ENCODE peak calls at places on chromosomes 5 and 9, in ten cellular contexts. Z, K, P, I, N, B, J, U, O and D are unnamed samples.
A peak's percentile ranks its signal among the peaks of the same experiment; 100 is the strongest.

GRCh38 chr9:14096182-14096922 is 217.6 kb downstream of the NFIB start:
- DNase-seq in N (no peak), Z (no peak), O (no peak), B (peak; percentile 21), U (peak; percentile 97), K (peak; percentile 30), P (no peak), I (peak; percentile 82), J (peak; percentile 80), D (peak; percentile 97)

GRCh38 chr5:437281-437771 is 5.7 kb upstream of the EXOC3 start:
- DNase-seq in K (no peak), B (no peak), J (no peak), O (peak; percentile 43), Z (peak; percentile 71), P (no peak), I (no peak), U (no peak), N (no peak), D (no peak)

GRCh38 chr9:109145062-109145461 is 22.0 kb downstream of the FRRS1L start:
- DNase-seq in Z (no peak), K (no peak), U (no peak), B (no peak), I (no peak), N (no peak), P (no peak), J (no peak), O (no peak), D (no peak)

GRCh38 chr9:109923826-109924225 is 143.8 kb downstream of the PALM2AKAP2 start:
- DNase-seq in K (no peak), O (no peak), I (no peak), B (no peak), Z (no peak), U (no peak), N (no peak), J (no peak), P (no peak), D (no peak)

GRCh38 chr9:81113408-81114124 is 575.8 kb downstream of the TLE1 start:
- DNase-seq in P (no peak), Z (no peak), J (no peak), I (no peak), K (no peak), O (no peak), U (peak; percentile 46), B (no peak), N (no peak), D (no peak)

GRCh38 chr5:71586052-71586940 is 844 bp upstream of the MCCC2 start:
- DNase-seq in U (peak; percentile 33), P (no peak), Z (no peak), N (no peak), K (peak; percentile 7), O (no peak), J (no peak), I (peak; percentile 24), B (no peak), D (no peak)

GRCh38 chr9:134546231-134546731 is 95.3 kb upstream of the COL5A1 start:
- DNase-seq in P (no peak), U (peak; percentile 63), O (peak; percentile 62), K (peak; percentile 80), B (no peak), Z (peak; percentile 77), N (no peak), I (no peak), J (no peak), D (peak; percentile 76)

GRCh38 chr5:14035859-14036440 is 91.5 kb upstream of the DNAH5 start:
- DNase-seq in J (peak; percentile 100), Z (no peak), O (no peak), K (peak; percentile 86), U (peak; percentile 100), N (peak; percentile 19), B (peak; percentile 37), P (peak; percentile 99), I (peak; percentile 97), D (peak; percentile 94)

GRCh38 chr9:214488-215448 is at the start of gene DOCK8:
- DNase-seq in I (peak; percentile 75), B (peak; percentile 71), K (peak; percentile 84), P (no peak), U (peak; percentile 30), O (peak; percentile 73), Z (no peak), J (peak; percentile 2), N (peak; percentile 22), D (peak; percentile 23)

GRCh38 chr5:94747371-94747770 is 128.9 kb downstream of the SLF1 start:
- DNase-seq in I (no peak), J (no peak), K (no peak), B (no peak), P (no peak), O (no peak), Z (no peak), U (no peak), N (no peak), D (no peak)

GRCh38 chr5:173739741-173740140 is 123.3 kb upstream of the BOD1 start:
- DNase-seq in Z (no peak), K (no peak), B (no peak), N (no peak), P (no peak), O (no peak), J (no peak), U (no peak), I (no peak), D (no peak)

DNA sequence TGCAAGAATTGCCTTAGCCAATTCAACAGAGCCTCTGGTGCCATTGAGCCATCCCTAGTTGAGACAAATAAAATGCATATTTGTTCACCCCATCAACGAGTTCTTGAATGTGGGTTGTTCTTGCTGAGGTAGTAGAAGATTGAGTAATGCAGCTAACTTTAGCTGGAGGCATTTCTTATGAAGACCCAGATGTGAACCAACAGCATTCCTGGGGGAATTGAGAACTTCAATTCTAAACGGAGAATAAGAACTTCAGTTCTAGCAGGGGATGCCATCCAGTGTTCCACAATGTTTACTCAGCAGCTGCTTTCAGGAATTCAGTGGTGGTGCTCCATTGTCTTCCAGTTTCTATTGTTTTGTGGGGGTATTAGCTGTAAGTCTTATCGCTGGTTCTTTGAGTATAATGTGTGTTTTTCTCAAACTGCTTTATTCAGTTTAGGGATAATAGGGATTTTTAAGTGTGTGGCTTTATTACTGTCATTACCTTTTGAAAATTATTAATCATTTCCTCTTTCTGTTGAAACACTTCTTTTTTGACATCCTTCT is 1968.2 kb upstream of the NUDT12 start:
- DNase-seq in B (no peak), I (no peak), K (no peak), P (no peak), N (no peak), O (no peak), Z (no peak), J (no peak), U (no peak), D (no peak)
- TF ChIP-seq CTCF in B (no peak), I (no peak), K (no peak), P (no peak), N (no peak), O (no peak), Z (no peak), J (no peak), U (no peak), D (no peak)

DNA sequence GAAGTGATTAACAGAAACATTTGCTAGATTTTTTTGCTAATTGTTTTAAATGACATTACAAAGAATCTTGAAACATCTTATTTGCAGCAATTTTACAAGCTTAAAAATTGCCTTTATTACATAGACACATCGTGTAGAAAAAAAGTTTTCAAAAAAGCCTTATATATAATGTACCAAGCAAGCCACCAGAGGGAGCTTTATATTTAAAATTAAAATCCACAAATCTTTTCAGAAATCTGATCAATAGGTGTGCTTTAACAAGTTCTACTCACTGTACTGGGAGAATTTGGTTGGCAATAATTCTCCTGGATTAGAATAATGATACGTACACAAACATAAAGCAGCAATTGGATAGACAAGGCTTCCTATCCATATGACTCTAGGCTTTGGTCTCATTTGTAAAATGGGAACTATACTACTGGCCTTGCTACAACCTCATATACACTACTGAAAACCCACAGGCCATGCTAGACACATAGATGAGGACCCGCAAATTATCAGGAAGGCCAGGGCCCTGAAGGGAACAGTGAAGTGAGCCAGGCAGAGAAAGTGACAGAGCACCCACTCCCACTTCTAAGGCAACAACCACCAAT is 4.8 kb downstream of the PSMB7 start:
- DNase-seq in J (no peak), B (no peak), I (no peak), P (no peak), N (no peak), O (no peak), Z (no peak), U (no peak), K (no peak), D (no peak)
- TF ChIP-seq CTCF in J (peak; percentile 28), B (no peak), I (peak; percentile 41), P (peak; percentile 30), N (no peak), O (no peak), Z (peak; percentile 81), U (no peak), K (peak; percentile 55), D (peak; percentile 44)

GRCh38 chr9:115672477-115673316 is 480.9 kb upstream of the PAPPA start:
- DNase-seq in Z (no peak), O (no peak), U (peak; percentile 99), I (peak; percentile 96), P (peak; percentile 94), B (no peak), N (no peak), J (peak; percentile 97), K (peak; percentile 55), D (peak; percentile 96)
- TF ChIP-seq CTCF in Z (peak; percentile 56), O (peak; percentile 19), U (no peak), I (peak; percentile 12), P (no peak), B (no peak), N (no peak), J (peak; percentile 5), K (no peak), D (no peak)

GRCh38 chr9:78191931-78192330 is 43.9 kb upstream of the CEP78 start:
- DNase-seq in Z (no peak), B (no peak), J (no peak), U (no peak), K (no peak), I (no peak), P (no peak), O (no peak), N (no peak), D (no peak)

GRCh38 chr9:78188594-78188993 is 47.3 kb upstream of the CEP78 start:
- DNase-seq in B (peak; percentile 27), Z (no peak), K (no peak), P (no peak), U (no peak), N (no peak), O (no peak), I (no peak), J (no peak), D (no peak)

GRCh38 chr9:78189461-78189860 is 46.4 kb upstream of the CEP78 start:
- DNase-seq in N (no peak), P (no peak), U (peak; percentile 74), Z (no peak), I (no peak), O (no peak), B (no peak), K (peak; percentile 7), J (no peak), D (peak; percentile 25)

DNA sequence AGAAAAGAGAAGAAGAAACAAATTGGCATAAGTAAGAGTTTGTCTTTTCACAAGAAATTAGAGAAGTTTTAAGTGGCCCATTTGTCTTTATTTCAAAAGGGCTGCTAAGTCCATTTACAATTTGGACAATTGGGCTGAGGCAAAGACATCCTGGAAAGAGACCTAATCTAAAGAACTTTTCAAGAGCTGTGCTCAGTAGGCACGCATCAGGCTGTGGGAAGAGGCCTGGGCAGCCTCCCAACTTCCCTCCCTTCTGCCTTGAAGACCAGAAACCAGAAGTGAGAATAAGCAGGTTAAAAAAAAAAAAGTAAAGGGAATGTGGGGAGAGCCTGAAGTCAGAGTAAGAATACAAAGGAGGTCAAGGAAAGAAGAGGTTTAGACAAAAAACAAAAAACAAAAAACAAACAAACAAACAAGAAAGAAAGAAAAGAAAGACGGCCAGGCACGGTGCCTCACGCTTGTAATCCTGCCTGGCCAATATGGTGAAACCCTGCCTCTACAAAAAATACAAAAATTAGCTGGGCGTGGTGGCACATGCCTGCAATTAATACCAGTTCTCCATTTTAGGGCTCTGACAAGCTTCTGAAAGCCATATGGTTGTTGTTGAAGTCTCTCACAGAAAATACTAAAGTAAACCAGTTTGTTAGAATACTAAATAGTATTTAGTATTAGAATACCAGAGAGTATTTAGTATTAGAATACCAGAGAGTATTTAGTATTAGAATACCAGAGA is 47.9 kb upstream of the CEP78 start:
- DNase-seq in I (no peak), K (no peak), P (no peak), B (peak; percentile 86), U (peak; percentile 42), Z (no peak), J (no peak), O (no peak), N (peak; percentile 19), D (no peak)
- TF ChIP-seq CTCF in I (no peak), K (no peak), P (no peak), B (no peak), U (no peak), Z (no peak), J (no peak), O (no peak), N (no peak), D (no peak)